ENCODE peak calls at places on chromosome 22, in six cellular contexts. K is mesenchymal stem cell, R is left ventricle myocardium inferior, J is heart right ventricle, X is caudate nucleus, U is IMR-90. O is an unnamed sample.

GRCh38 chr22:42946551-42947198 is 68.3 kb downstream of the PACSIN2 start:
- DNase-seq in K (no peak), R (no peak), J (no peak), X (no peak), U (no peak), O (no peak)

GRCh38 chr22:23285734-23286133 is 105.4 kb downstream of the BCR start:
- DNase-seq in K (peak), R (no peak), J (no peak), X (no peak), U (peak), O (no peak)

GRCh38 chr22:30782613-30783012 is 87.9 kb downstream of the OSBP2 start:
- DNase-seq in K (peak), R (no peak), J (no peak), X (no peak), U (peak), O (no peak)

GRCh38 chr22:17057959-17058814 is 26.6 kb upstream of the IL17RA start:
- DNase-seq in K (peak), R (no peak), J (peak), X (peak), U (peak), O (peak)

GRCh38 chr22:19876314-19876940 is 21.8 kb upstream of the GNB1L start:
- DNase-seq in K (no peak), R (peak), J (no peak), X (no peak), U (no peak), O (peak)

GRCh38 chr22:50079689-50080465 is 5.3 kb downstream of the MLC1 start:
- DNase-seq in K (no peak), R (no peak), J (no peak), X (no peak), U (no peak), O (no peak)

GRCh38 chr22:20021196-20022181 is 579 bp downstream of the TANGO2 start:
- DNase-seq in K (peak), R (peak), J (peak), X (peak), U (peak), O (peak)

GRCh38 chr22:20205964-20206708 is 55.3 kb upstream of the CCDC188 start:
- DNase-seq in K (peak), R (peak), J (peak), X (no peak), U (peak), O (peak)

GRCh38 chr22:29690481-29690880 is 29.3 kb upstream of the CABP7 start:
- DNase-seq in K (no peak), R (no peak), J (no peak), X (no peak), U (no peak), O (no peak)

GRCh38 chr22:42289671-42290269 is 19.3 kb upstream of the TCF20 start:
- DNase-seq in K (no peak), R (no peak), J (no peak), X (no peak), U (no peak), O (no peak)

GRCh38 chr22:49242480-49242879 is 585.2 kb downstream of the BRD1 start:
- DNase-seq in K (no peak), R (no peak), J (no peak), X (no peak), U (no peak), O (no peak)

GRCh38 chr22:27720860-27721259 is 80.7 kb downstream of the MN1 start:
- DNase-seq in K (no peak), R (no peak), J (no peak), X (no peak), U (no peak), O (peak)

GRCh38 chr22:19387575-19387974 is 44.0 kb downstream of the HIRA start:
- DNase-seq in K (no peak), R (no peak), J (no peak), X (no peak), U (no peak), O (no peak)

GRCh38 chr22:30192427-30192826 is 54.1 kb downstream of the LIF start:
- DNase-seq in K (no peak), R (no peak), J (no peak), X (no peak), U (no peak), O (no peak)

GRCh38 chr22:33513388-33514336 is 406.6 kb downstream of the LARGE1 start:
- DNase-seq in K (peak), R (no peak), J (no peak), X (no peak), U (peak), O (no peak)

GRCh38 chr22:17835256-17835655 is 61.0 kb upstream of the BID start:
- DNase-seq in K (no peak), R (no peak), J (no peak), X (no peak), U (no peak), O (no peak)

GRCh38 chr22:19912236-19912999 is 29.2 kb upstream of the COMT start:
- DNase-seq in K (no peak), R (no peak), J (no peak), X (no peak), U (no peak), O (no peak)

GRCh38 chr22:42992886-42993479 is 22.0 kb downstream of the PACSIN2 start:
- DNase-seq in K (no peak), R (no peak), J (no peak), X (no peak), U (no peak), O (no peak)

GRCh38 chr22:20761536-20761935 is 12.4 kb upstream of the SERPIND1 start:
- DNase-seq in K (no peak), R (no peak), J (no peak), X (no peak), U (peak), O (no peak)

GRCh38 chr22:42780070-42780540 is 59.4 kb upstream of the A4GALT start:
- DNase-seq in K (peak), R (no peak), J (peak), X (peak), U (peak), O (no peak)

GRCh38 chr22:27844656-27845602 is 43.4 kb upstream of the MN1 start:
- DNase-seq in K (no peak), R (no peak), J (no peak), X (no peak), U (no peak), O (no peak)

GRCh38 chr22:48926663-48927062 is 901.0 kb downstream of the BRD1 start:
- DNase-seq in K (no peak), R (no peak), J (no peak), X (no peak), U (no peak), O (no peak)

GRCh38 chr22:40411506-40411861 is 41.1 kb downstream of the SGSM3 start:
- DNase-seq in K (no peak), R (no peak), J (no peak), X (no peak), U (no peak), O (no peak)
- H3K27ac ChIP-seq in K (no peak), R (no peak), J (no peak), X (no peak), U (no peak), O (no peak)

GRCh38 chr22:25119609-25120008 is 80.0 kb upstream of the CRYBB3 start:
- DNase-seq in K (no peak), R (no peak), J (no peak), X (no peak), U (no peak), O (no peak)
- H3K27ac ChIP-seq in K (no peak), R (peak), J (peak), X (no peak), U (no peak), O (peak)

GRCh38 chr22:46748948-46749681 is 11.1 kb upstream of the CERK start:
- DNase-seq in K (peak), R (no peak), J (no peak), X (no peak), U (peak), O (no peak)

GRCh38 chr22:46752286-46752685 is 10.2 kb upstream of the TBC1D22A start:
- DNase-seq in K (no peak), R (no peak), J (no peak), X (no peak), U (no peak), O (peak)

GRCh38 chr22:46749682-46750529 is 11.9 kb upstream of the CERK start:
- DNase-seq in K (no peak), R (no peak), J (no peak), X (no peak), U (no peak), O (no peak)

GRCh38 chr22:46750861-46751260 is 11.6 kb upstream of the TBC1D22A start:
- DNase-seq in K (no peak), R (no peak), J (no peak), X (no peak), U (no peak), O (no peak)

GRCh38 chr22:46750530-46750800 is 12.0 kb upstream of the TBC1D22A start:
- DNase-seq in K (no peak), R (no peak), J (no peak), X (no peak), U (no peak), O (no peak)
- H3K27ac ChIP-seq in K (no peak), R (peak), J (peak), X (no peak), U (no peak), O (peak)

GRCh38 chr22:37037669-37038068 is 13.9 kb upstream of the KCTD17 start:
- DNase-seq in K (no peak), R (no peak), J (no peak), X (no peak), U (no peak), O (no peak)
- H3K27ac ChIP-seq in K (no peak), R (no peak), J (no peak), X (no peak), U (no peak), O (no peak)

GRCh38 chr22:32271389-32271788 is 16.2 kb upstream of the SLC5A4 start:
- DNase-seq in K (no peak), R (no peak), J (no peak), X (no peak), U (no peak), O (no peak)

GRCh38 chr22:32265882-32266767 is 11.0 kb upstream of the SLC5A4 start:
- DNase-seq in K (peak), R (peak), J (peak), X (peak), U (peak), O (peak)

GRCh38 chr22:32267011-32267410 is 11.9 kb upstream of the SLC5A4 start:
- DNase-seq in K (no peak), R (no peak), J (no peak), X (no peak), U (no peak), O (no peak)

GRCh38 chr22:32269316-32269715 is 14.2 kb upstream of the SLC5A4 start:
- DNase-seq in K (no peak), R (no peak), J (no peak), X (no peak), U (no peak), O (no peak)

GRCh38 chr22:32270641-32271369 is 15.7 kb upstream of the SLC5A4 start:
- DNase-seq in K (no peak), R (no peak), J (no peak), X (no peak), U (no peak), O (no peak)
- H3K27ac ChIP-seq in K (no peak), R (no peak), J (no peak), X (no peak), U (no peak), O (no peak)